ENCODE peak calls at places on chromosomes 2 and 18, in nine cellular contexts. H, M, U, O, A, N, X, K and Z are unnamed samples.

GRCh38 chr2:119028327-119029174 is 86.6 kb downstream of the MARCO start:
- DNase-seq in O (peak; percentile 75), U (no peak), N (peak; percentile 25), M (no peak), H (no peak), A (no peak), K (peak; percentile 42), X (peak; percentile 7), Z (no peak)

GRCh38 chr2:150234787-150235512 is 252.5 kb downstream of the RND3 start:
- DNase-seq in M (no peak), N (peak; percentile 93), O (no peak), A (no peak), U (no peak), X (no peak), K (no peak), H (no peak), Z (no peak)

GRCh38 chr18:61921621-61922235 is 28.9 kb upstream of the RNF152 start:
- DNase-seq in O (no peak), A (no peak), U (no peak), H (no peak), M (no peak), N (peak; percentile 15), K (no peak), X (no peak), Z (no peak)

GRCh38 chr2:197145471-197146056 is 165.0 kb downstream of the ANKRD44 start:
- DNase-seq in X (peak; percentile 50), H (no peak), K (no peak), A (no peak), O (no peak), M (no peak), N (no peak), U (peak; percentile 81), Z (peak; percentile 44)

GRCh38 chr2:113602869-113603466 is 24.1 kb upstream of the RABL2A start:
- DNase-seq in K (no peak), M (no peak), X (no peak), A (no peak), N (no peak), O (no peak), U (no peak), H (no peak), Z (no peak)

GRCh38 chr2:26848336-26849055 is 564 bp downstream of the DPYSL5 start:
- DNase-seq in X (no peak), A (no peak), U (no peak), O (peak; percentile 67), H (no peak), M (no peak), K (no peak), N (no peak), Z (no peak)

GRCh38 chr2:48483506-48483905 is 46.4 kb upstream of the STON1 start:
- DNase-seq in X (no peak), N (peak; percentile 63), O (no peak), U (no peak), M (no peak), K (no peak), H (no peak), A (no peak), Z (no peak)

GRCh38 chr2:220660277-220661155 is 911.6 kb downstream of the EPHA4 start:
- DNase-seq in N (no peak), H (no peak), U (no peak), A (no peak), O (no peak), K (no peak), M (no peak), X (no peak), Z (no peak)

GRCh38 chr18:12336887-12337286 is 28.8 kb downstream of the TUBB6 start:
- DNase-seq in U (no peak), M (no peak), A (no peak), K (no peak), H (no peak), O (no peak), N (peak; percentile 67), X (no peak), Z (no peak)

GRCh38 chr2:29596584-29596983 is 324.8 kb downstream of the ALK start:
- DNase-seq in K (no peak), U (no peak), A (no peak), X (no peak), H (no peak), M (no peak), N (no peak), O (no peak), Z (no peak)

GRCh38 chr2:29597048-29597447 is 324.3 kb downstream of the ALK start:
- DNase-seq in M (no peak), U (no peak), O (no peak), X (no peak), A (no peak), H (no peak), N (no peak), K (no peak), Z (no peak)

GRCh38 chr2:29601872-29602271 is 319.5 kb downstream of the ALK start:
- DNase-seq in O (no peak), H (no peak), U (no peak), A (no peak), K (no peak), M (no peak), N (peak; percentile 8), X (no peak), Z (no peak)

GRCh38 chr2:29598978-29599377 is 322.4 kb downstream of the ALK start:
- DNase-seq in A (no peak), K (no peak), H (no peak), N (no peak), X (no peak), U (no peak), M (no peak), O (no peak), Z (no peak)

DNA sequence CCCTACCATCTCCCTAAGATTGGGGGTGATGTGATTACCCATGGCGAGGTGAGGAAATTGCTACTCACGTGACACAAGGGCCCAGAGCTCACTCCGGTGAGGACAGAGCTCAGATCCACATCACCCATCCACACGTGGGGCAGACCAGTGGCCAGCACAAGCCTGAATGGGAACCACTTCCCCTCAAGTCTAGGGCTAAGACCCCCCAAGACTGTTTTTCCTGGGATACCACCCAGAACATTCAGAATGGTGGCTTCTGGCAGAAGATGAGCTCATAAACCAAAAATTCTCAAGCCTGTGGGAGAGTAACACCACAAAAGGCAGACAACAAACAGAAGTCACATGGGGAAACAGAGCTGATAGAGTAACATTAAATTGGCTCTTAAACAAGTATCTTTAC is 321.4 kb downstream of the ALK start:
- DNase-seq in U (no peak), X (no peak), M (no peak), K (no peak), H (no peak), A (no peak), O (no peak), N (no peak), Z (no peak)
- H3K27ac ChIP-seq in U (no peak overlapping the region), X (no peak overlapping the region), M (no peak overlapping the region), K (no peak overlapping the region), H (no peak overlapping the region), A (no peak overlapping the region), O (no peak overlapping the region), N (no peak overlapping the region), Z (no peak overlapping the region)

GRCh38 chr2:83113953-83114352 is 1345.1 kb downstream of the SUCLG1 start:
- DNase-seq in A (no peak), N (peak; percentile 1), X (no peak), H (no peak), U (no peak), K (no peak), O (no peak), M (no peak), Z (no peak)

GRCh38 chr2:83115155-83115554 is 1343.9 kb downstream of the SUCLG1 start:
- DNase-seq in A (no peak), K (no peak), O (no peak), N (no peak), H (no peak), U (no peak), X (no peak), M (no peak), Z (no peak)

GRCh38 chr2:83115606-83116005 is 1343.5 kb downstream of the SUCLG1 start:
- DNase-seq in A (no peak), U (no peak), H (no peak), M (no peak), X (no peak), K (no peak), O (no peak), N (no peak), Z (no peak)

DNA sequence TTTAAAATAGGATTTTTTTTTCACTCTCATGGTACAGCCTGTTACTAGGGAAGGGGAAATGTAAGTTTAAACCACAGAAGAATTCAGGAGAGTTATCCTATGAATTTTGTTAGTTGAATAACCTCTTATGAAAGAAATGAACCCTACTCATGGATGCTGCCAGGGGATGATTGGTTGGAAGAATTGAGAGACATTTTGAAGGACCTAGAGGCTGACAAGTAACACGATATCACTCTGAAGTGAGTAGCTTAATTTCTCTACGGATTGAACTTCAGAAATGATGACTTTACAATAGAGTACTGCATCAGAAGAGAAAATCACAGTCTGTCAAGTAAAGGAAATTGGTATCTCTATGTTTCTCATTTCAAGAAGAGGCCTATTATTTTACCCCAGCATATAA is 1346.2 kb downstream of the SUCLG1 start:
- DNase-seq in X (no peak), M (no peak), A (no peak), H (no peak), U (no peak), O (no peak), N (peak; percentile 0), K (no peak), Z (no peak)
- H3K9me3 ChIP-seq in X (no peaks in the 10 kb centered on the region), M (peaks cover 4% of the 10 kb centered on the region), A (no peaks in the 10 kb centered on the region), H (no peaks in the 10 kb centered on the region), U (no peaks in the 10 kb centered on the region), O (no peaks in the 10 kb centered on the region), N (no peaks in the 10 kb centered on the region), K (no peaks in the 10 kb centered on the region), Z (no peaks in the 10 kb centered on the region)

GRCh38 chr2:151359768-151360167 is 2.4 kb downstream of the TNFAIP6 start:
- DNase-seq in M (no peak), H (no peak), O (no peak), X (no peak), K (no peak), A (no peak), N (no peak), U (no peak), Z (no peak)

GRCh38 chr2:151354807-151355206 is 2.6 kb upstream of the TNFAIP6 start:
- DNase-seq in X (no peak), H (no peak), N (no peak), M (no peak), K (no peak), U (no peak), A (no peak), O (no peak), Z (no peak)

GRCh38 chr2:151361674-151362380 is 4.4 kb downstream of the TNFAIP6 start:
- DNase-seq in M (no peak), U (no peak), X (no peak), N (no peak), K (no peak), A (no peak), H (no peak), O (no peak), Z (no peak)

DNA sequence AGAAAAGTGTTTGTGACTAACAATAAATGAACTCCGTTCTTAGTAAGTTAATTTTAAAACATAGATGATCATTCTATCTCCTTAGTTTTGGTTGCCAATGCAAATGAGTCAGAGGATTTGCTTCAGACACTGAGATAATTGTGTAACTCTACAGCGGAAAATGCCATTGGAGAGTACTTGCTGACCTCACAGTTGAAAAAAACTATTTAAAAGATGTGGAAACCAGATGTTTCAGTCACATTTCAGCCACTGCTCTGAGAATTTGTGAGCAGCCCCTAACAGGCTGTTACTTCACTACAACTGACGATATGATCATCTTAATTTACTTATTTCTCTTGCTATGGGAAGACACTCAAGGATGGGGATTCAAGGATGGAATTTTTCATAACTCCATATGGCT is at the start of gene TNFAIP6:
- DNase-seq in N (peak; percentile 97), O (no peak), X (no peak), M (no peak), K (peak; percentile 27), H (no peak), A (no peak), U (no peak), Z (no peak)
- H3K27ac ChIP-seq in N (peak within 1 kb of the TSS; percentile 58), O (no peak within 1 kb of the TSS), X (no peak within 1 kb of the TSS), M (no peak within 1 kb of the TSS), K (no peak within 1 kb of the TSS), H (peak within 1 kb of the TSS; percentile 27), A (no peak within 1 kb of the TSS), U (no peak within 1 kb of the TSS), Z (no peak within 1 kb of the TSS)

GRCh38 chr2:140242889-140243288 is 1462.7 kb upstream of the NXPH2 start:
- DNase-seq in A (no peak), O (no peak), N (no peak), X (no peak), U (no peak), K (no peak), M (no peak), H (no peak), Z (no peak)
- H3K9me3 ChIP-seq in A (no peaks in the 10 kb centered on the region), O (no peaks in the 10 kb centered on the region), N (no peaks in the 10 kb centered on the region), X (no peaks in the 10 kb centered on the region), U (no peaks in the 10 kb centered on the region), K (no peaks in the 10 kb centered on the region), M (no peaks in the 10 kb centered on the region), H (no peaks in the 10 kb centered on the region), Z (no peaks in the 10 kb centered on the region)